ENCODE peak calls at places on chromosome 18, in four cellular contexts. C is small intestine, G is gastrocnemius medialis, B is GM06990. A is an unnamed sample.

GRCh38 chr18:7492385-7492784 is 74.7 kb upstream of the PTPRM start:
- DNase-seq in C (no peak), G (no peak), B (no peak), A (no peak)

GRCh38 chr18:12049983-12050811 is 43.4 kb upstream of the ANKRD62 start:
- DNase-seq in C (no peak), G (no peak), B (peak; percentile 60), A (no peak)

GRCh38 chr18:25133879-25134278 is 218.1 kb downstream of the ZNF521 start:
- DNase-seq in C (no peak), G (no peak), B (no peak), A (no peak)

GRCh38 chr18:37261246-37261927 is 304.2 kb downstream of the CELF4 start:
- DNase-seq in C (no peak), G (no peak), B (no peak), A (no peak)

GRCh38 chr18:11040823-11041712 is 108.3 kb downstream of the PIEZO2 start:
- DNase-seq in C (peak; percentile 23), G (peak; percentile 4), B (no peak), A (peak; percentile 22)

GRCh38 chr18:907880-908512 is 3.3 kb downstream of the ADCYAP1 start:
- DNase-seq in C (no peak), G (no peak), B (no peak), A (no peak)

GRCh38 chr18:34764451-34764850 is 54.4 kb downstream of the DTNA start:
- DNase-seq in C (no peak), G (no peak), B (no peak), A (no peak)

GRCh38 chr18:48072428-48073204 is 142.2 kb upstream of the SMAD2 start:
- DNase-seq in C (no peak), G (no peak), B (no peak), A (no peak)

GRCh38 chr18:69257861-69258458 is 142.7 kb upstream of the DOK6 start:
- DNase-seq in C (no peak), G (no peak), B (no peak), A (no peak)

GRCh38 chr18:9987931-9988330 is 74.1 kb downstream of the VAPA start:
- DNase-seq in C (no peak), G (no peak), B (no peak), A (no peak)

GRCh38 chr18:25140144-25140961 is 211.6 kb downstream of the ZNF521 start:
- DNase-seq in C (no peak), G (no peak), B (no peak), A (no peak)

GRCh38 chr18:55229682-55230081 is 270.4 kb upstream of the CCDC68 start:
- DNase-seq in C (no peak), G (no peak), B (no peak), A (no peak)

GRCh38 chr18:55224086-55224625 is 264.9 kb upstream of the CCDC68 start:
- DNase-seq in C (no peak), G (no peak), B (no peak), A (no peak)

GRCh38 chr18:55232506-55232905 is 273.2 kb upstream of the CCDC68 start:
- DNase-seq in C (no peak), G (no peak), B (no peak), A (no peak)

GRCh38 chr18:55228707-55229106 is 269.4 kb upstream of the CCDC68 start:
- DNase-seq in C (no peak), G (no peak), B (no peak), A (no peak)

DNA sequence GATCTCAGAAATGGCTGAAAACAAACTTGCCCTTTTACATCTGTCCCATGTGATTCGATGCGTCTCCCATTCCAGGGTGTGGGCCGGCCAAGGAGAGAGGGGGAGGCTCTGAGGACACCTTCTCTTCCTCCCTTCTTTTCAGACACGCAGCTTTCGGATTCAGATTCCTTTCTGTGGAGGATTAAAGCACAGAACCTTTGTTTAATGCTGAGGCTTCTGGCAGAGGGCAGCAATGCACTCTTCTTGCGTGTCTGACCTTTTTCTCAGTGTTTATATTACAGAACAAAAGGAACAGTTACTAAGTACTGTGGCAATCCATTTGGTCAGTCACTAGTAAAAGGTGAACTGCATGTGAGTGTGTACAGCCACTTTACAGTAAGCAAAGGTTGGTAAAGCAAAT is 268.9 kb upstream of the CCDC68 start:
- DNase-seq in C (no peak), G (no peak), B (no peak), A (peak; percentile 18)
- H3K36me3 ChIP-seq in C (no peaks in the 10 kb centered on the region), G (peaks cover 61% of the 10 kb centered on the region), B (peaks cover 25% of the 10 kb centered on the region), A (peaks cover 12% of the 10 kb centered on the region)

GRCh38 chr18:80228051-80228848 is 19.1 kb downstream of the PARD6G start:
- DNase-seq in C (no peak), G (no peak), B (no peak), A (no peak)

GRCh38 chr18:80229766-80230745 is 17.3 kb downstream of the PARD6G start:
- DNase-seq in C (no peak), G (no peak), B (no peak), A (no peak)

GRCh38 chr18:80227472-80227871 is 19.8 kb downstream of the PARD6G start:
- DNase-seq in C (no peak), G (no peak), B (no peak), A (no peak)

GRCh38 chr18:80231151-80231550 is 16.2 kb downstream of the PARD6G start:
- DNase-seq in C (no peak), G (no peak), B (no peak), A (no peak)

GRCh38 chr18:80229342-80229741 is 18.0 kb downstream of the PARD6G start:
- DNase-seq in C (no peak), G (no peak), B (no peak), A (no peak)
- H3K36me3 ChIP-seq in C (no peaks in the 10 kb centered on the region), G (no peaks in the 10 kb centered on the region), B (no peaks in the 10 kb centered on the region), A (no peaks in the 10 kb centered on the region)

GRCh38 chr18:55256568-55257289 is 297.5 kb upstream of the CCDC68 start:
- DNase-seq in C (no peak), G (no peak), B (no peak), A (no peak)
- H3K36me3 ChIP-seq in C (no peaks in the 10 kb centered on the region), G (peaks cover 59% of the 10 kb centered on the region), B (peaks cover 18% of the 10 kb centered on the region), A (peaks cover 3% of the 10 kb centered on the region)

GRCh38 chr18:57655740-57656139 is 34.1 kb upstream of the NARS1 start:
- DNase-seq in C (no peak), G (no peak), B (no peak), A (no peak)
- H3K36me3 ChIP-seq in C (peaks cover 14% of the 10 kb centered on the region), G (peaks cover 2% of the 10 kb centered on the region), B (no peaks in the 10 kb centered on the region), A (no peaks in the 10 kb centered on the region)

GRCh38 chr18:63147010-63147409 is 172.6 kb downstream of the BCL2 start:
- DNase-seq in C (no peak), G (no peak), B (no peak), A (no peak)
- H3K36me3 ChIP-seq in C (no peaks in the 10 kb centered on the region), G (no peaks in the 10 kb centered on the region), B (peaks cover 2% of the 10 kb centered on the region), A (no peaks in the 10 kb centered on the region)

DNA sequence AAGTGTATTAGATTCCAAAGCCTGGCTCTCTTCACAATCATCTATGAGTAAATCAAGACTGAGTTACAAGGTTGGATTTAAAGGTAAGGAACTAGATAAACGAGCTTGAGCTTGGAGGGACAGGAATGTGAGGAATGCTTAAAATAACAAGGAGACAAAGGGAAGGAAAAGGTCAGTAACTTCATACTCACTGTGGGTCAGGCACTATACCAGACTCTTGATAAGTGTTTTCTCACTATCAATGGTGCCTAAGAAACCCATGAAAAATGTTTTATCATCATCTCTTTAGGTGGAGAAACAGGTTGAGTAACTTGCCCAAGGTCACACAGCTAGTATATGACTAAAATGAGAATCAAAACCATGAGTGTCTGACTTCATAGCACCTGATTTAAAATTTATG is 212.1 kb downstream of the CDH2 start:
- DNase-seq in C (no peak), G (no peak), B (no peak), A (no peak)
- H3K36me3 ChIP-seq in C (no peaks in the 10 kb centered on the region), G (no peaks in the 10 kb centered on the region), B (no peaks in the 10 kb centered on the region), A (no peaks in the 10 kb centered on the region)

A was measured in NT2/D1.